ENCODE peak calls at places on chromosomes 2 and 18, in six cellular contexts. V, H, A, F, O and M are unnamed samples.
A peak's percentile ranks its signal among the peaks of the same experiment; 100 is the strongest.

GRCh38 chr2:238136820-238137537 is 1.5 kb upstream of the KLHL30 start:
- DNase-seq in O (no peak), V (no peak), H (peak; percentile 71), F (no peak), A (peak; percentile 83), M (peak; percentile 79)

GRCh38 chr2:154720642-154721041 is 22.1 kb downstream of the KCNJ3 start:
- DNase-seq in V (no peak), H (no peak), F (no peak), O (no peak), A (peak; percentile 24), M (no peak)

GRCh38 chr2:107927034-107927534 is 59.2 kb upstream of the SLC5A7 start:
- DNase-seq in O (no peak), F (no peak), A (no peak), V (no peak), H (no peak), M (no peak)

GRCh38 chr2:227163998-227164744 is at the start of the genes COL4A3 and COL4A4:
- DNase-seq in A (peak; percentile 23), H (peak; percentile 18), V (peak; percentile 16), F (peak; percentile 81), O (no peak), M (peak; percentile 26)

GRCh38 chr2:10876394-10876793 is 35.3 kb upstream of the KCNF1 start:
- DNase-seq in H (no peak), A (no peak), O (no peak), V (no peak), F (no peak), M (no peak)

GRCh38 chr18:48540329-48541025 is 1.6 kb downstream of the CTIF start:
- DNase-seq in O (no peak), F (peak; percentile 81), H (peak; percentile 58), A (peak; percentile 47), V (peak; percentile 58), M (peak; percentile 69)

GRCh38 chr2:60627412-60627811 is 74.0 kb upstream of the BCL11A start:
- DNase-seq in O (no peak), H (no peak), V (no peak), A (no peak), F (no peak), M (no peak)

GRCh38 chr18:48657446-48658120 is 118.8 kb downstream of the CTIF start:
- DNase-seq in V (no peak), F (no peak), O (no peak), H (peak; percentile 43), A (peak; percentile 80), M (peak; percentile 57)

GRCh38 chr2:227817940-227818568 is 4.4 kb downstream of the CCL20 start:
- DNase-seq in O (no peak), H (peak; percentile 100), F (peak; percentile 98), V (peak; percentile 50), A (peak; percentile 100), M (peak; percentile 100)

GRCh38 chr18:79275992-79276391 is 119.7 kb upstream of the NFATC1 start:
- DNase-seq in H (no peak), A (peak; percentile 20), V (no peak), O (no peak), F (no peak), M (peak; percentile 38)

GRCh38 chr18:12868576-12868975 is 15.5 kb downstream of the PTPN2 start:
- DNase-seq in H (no peak), V (no peak), A (no peak), F (no peak), O (no peak), M (no peak)

GRCh38 chr2:60475311-60475830 is 78.1 kb downstream of the BCL11A start:
- DNase-seq in O (no peak), F (no peak), H (no peak), V (no peak), A (no peak), M (no peak)

GRCh38 chr18:56639094-56639361 is 636 bp upstream of the TXNL1 start:
- DNase-seq in V (no peak), H (no peak), O (peak; percentile 31), F (no peak), A (no peak), M (no peak)

GRCh38 chr2:40230717-40231300 is 221.1 kb downstream of the SLC8A1 start:
- DNase-seq in O (peak; percentile 20), V (no peak), F (no peak), H (peak; percentile 46), A (peak; percentile 30), M (peak; percentile 38)

DNA sequence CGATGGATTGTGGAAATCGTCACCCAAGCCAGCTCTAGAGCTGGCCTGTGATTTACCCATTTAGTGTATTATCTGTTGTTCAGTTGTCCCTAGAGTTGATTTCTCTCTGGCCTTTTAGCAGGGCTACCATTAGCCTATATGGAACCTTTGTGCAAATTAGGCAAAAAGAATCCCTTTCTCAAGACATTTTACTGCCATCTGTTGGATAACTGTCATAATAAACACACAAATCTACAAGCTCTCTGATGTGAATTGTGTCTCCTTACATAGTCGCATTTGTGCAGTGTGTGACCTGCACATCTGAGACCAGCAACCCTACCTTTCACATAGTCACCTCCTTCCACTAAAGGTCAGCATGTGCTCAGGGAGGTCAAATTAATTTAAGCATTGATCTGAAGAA is 34.0 kb downstream of the LOXHD1 start:
- DNase-seq in V (no peak), H (peak; percentile 28), F (no peak), A (peak; percentile 28), O (peak; percentile 0), M (peak; percentile 22)
- TF ChIP-seq CTCF in V (peak; percentile 15), H (peak; percentile 12), F (no peak), A (peak; percentile 11), O (peak; percentile 43), M (no peak)

GRCh38 chr2:37973615-37974353 is 48.7 kb downstream of the RMDN2 start:
- DNase-seq in V (no peak), F (no peak), O (no peak), A (no peak), H (no peak), M (no peak)
- H3K4me3 ChIP-seq in V (no peak overlapping the region), F (no peak overlapping the region), O (no peak overlapping the region), A (no peak overlapping the region), H (no peak overlapping the region), M (no peak overlapping the region)

GRCh38 chr2:187580462-187581124 is 26.4 kb upstream of the TFPI start:
- DNase-seq in F (no peak), V (no peak), A (peak; percentile 87), H (peak; percentile 91), O (peak; percentile 18), M (peak; percentile 92)

GRCh38 chr2:187576906-187577305 is 22.7 kb upstream of the TFPI start:
- DNase-seq in F (no peak), A (no peak), V (no peak), O (no peak), H (peak; percentile 65), M (no peak)

GRCh38 chr2:187573722-187574121 is 19.5 kb upstream of the TFPI start:
- DNase-seq in H (no peak), A (no peak), O (no peak), V (no peak), F (no peak), M (no peak)

GRCh38 chr2:187575081-187576067 is 21.1 kb upstream of the TFPI start:
- DNase-seq in H (peak; percentile 78), V (no peak), A (peak; percentile 27), O (no peak), F (no peak), M (peak; percentile 53)

DNA sequence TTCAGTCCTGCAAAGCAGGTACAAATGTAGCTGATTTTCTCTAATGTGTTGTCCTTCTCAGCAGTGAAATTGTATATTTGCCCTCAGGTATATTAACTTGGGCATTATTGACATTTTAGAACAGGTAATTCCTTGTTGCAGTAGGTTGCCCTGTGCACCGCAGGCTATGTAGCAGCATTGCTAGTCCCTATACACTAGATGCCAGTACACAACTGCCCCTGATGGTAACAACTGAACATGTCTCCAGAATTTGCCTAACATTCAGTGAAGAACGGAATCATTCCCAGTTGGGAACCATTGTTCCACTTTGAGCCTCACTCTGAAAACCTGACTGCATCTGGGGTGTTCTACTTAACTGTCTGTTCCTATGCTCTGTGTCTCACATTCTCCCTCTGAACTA is 23.1 kb upstream of the TFPI start:
- DNase-seq in H (no peak), V (no peak), F (no peak), O (no peak), A (no peak), M (no peak)
- TF ChIP-seq CTCF in H (no peak), V (no peak), F (no peak), O (no peak), A (no peak), M (peak; percentile 12)

GRCh38 chr2:71070294-71071025 is 2.0 kb downstream of the NAGK start:
- DNase-seq in O (peak; percentile 71), F (no peak), A (peak; percentile 62), V (no peak), H (peak; percentile 56), M (peak; percentile 57)
- H3K4me3 ChIP-seq in O (peak overlapping the region; percentile 94), F (peak overlapping the region; percentile 89), A (no peak overlapping the region), V (no peak overlapping the region), H (peak overlapping the region; percentile 99), M (no peak overlapping the region)

DNA sequence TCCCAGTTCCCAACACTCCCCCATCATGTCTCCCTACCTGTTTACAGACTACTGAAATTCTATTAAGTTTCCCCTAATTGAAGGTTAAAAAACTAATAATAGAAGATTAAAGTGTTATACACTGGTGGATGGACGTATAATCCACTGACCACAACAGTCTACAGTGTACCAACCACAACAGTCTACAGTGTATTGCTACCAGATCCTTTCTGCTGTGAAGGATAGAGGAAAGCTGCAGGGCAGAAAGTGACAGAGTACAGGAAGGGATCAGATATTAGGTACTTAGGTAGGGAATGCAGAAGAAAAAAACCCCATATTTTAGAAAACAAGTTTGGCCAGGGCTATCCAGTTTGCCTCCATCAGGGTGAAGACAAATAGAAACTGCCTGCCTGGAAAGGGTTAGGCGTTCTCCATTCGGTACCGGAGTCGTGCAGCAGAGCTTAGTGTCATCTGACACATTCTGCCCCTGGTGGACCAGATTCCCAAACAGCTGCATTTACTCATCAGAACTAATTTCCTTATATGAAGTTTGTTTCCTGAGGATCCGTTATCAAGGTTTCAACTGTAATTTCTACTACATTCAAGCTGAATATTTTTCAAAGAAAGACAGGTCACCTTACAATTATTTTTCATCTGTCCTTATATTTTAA is 49.9 kb downstream of the KLF7 start:
- DNase-seq in A (peak; percentile 65), H (peak; percentile 46), O (no peak), F (no peak), V (no peak), M (peak; percentile 62)
- TF ChIP-seq CTCF in A (peak; percentile 33), H (peak; percentile 32), O (no peak), F (no peak), V (no peak), M (peak; percentile 33)

GRCh38 chr2:233448565-233448964 is 94.3 kb downstream of the DGKD start:
- DNase-seq in F (no peak), O (no peak), V (no peak), H (no peak), A (peak; percentile 20), M (no peak)
- H3K4me3 ChIP-seq in F (no peak overlapping the region), O (no peak overlapping the region), V (no peak overlapping the region), H (no peak overlapping the region), A (no peak overlapping the region), M (no peak overlapping the region)

GRCh38 chr2:20093263-20094141 is 42.1 kb upstream of the LAPTM4A start:
- DNase-seq in V (peak; percentile 18), O (no peak), F (no peak), H (peak; percentile 88), A (peak; percentile 85), M (peak; percentile 90)
- TF ChIP-seq CTCF in V (peak; percentile 52), O (no peak), F (peak; percentile 17), H (peak; percentile 77), A (peak; percentile 82), M (peak; percentile 76)

GRCh38 chr2:234344041-234344440 is 152.8 kb downstream of the ARL4C start:
- DNase-seq in A (no peak), O (no peak), H (no peak), F (no peak), V (no peak), M (no peak)

GRCh38 chr2:234352270-234352669 is 144.6 kb downstream of the ARL4C start:
- DNase-seq in F (no peak), H (no peak), O (no peak), A (no peak), V (no peak), M (no peak)

GRCh38 chr2:234343297-234343696 is 153.6 kb downstream of the ARL4C start:
- DNase-seq in F (no peak), A (no peak), O (no peak), V (no peak), H (no peak), M (no peak)

GRCh38 chr2:234348081-234348480 is 148.8 kb downstream of the ARL4C start:
- DNase-seq in F (no peak), A (no peak), V (no peak), H (no peak), O (peak; percentile 52), M (no peak)
- H3K4me3 ChIP-seq in F (no peak overlapping the region), A (no peak overlapping the region), V (no peak overlapping the region), H (no peak overlapping the region), O (no peak overlapping the region), M (no peak overlapping the region)